ENCODE peak calls at places on chromosomes 2 and 18, in nine cellular contexts. U is breast epithelium, Y is mammary epithelial cell, F is lower lobe of right lung, E is sigmoid colon, L is chondrocyte, O is fibroblast of the aortic adventitia, D is AG04449, X is B cell. N is an unnamed sample.

GRCh38 chr2:65403529-65403915 is 28.9 kb downstream of the SPRED2 start:
- DNase-seq in U (no peak), Y (no peak), F (no peak), E (no peak), L (no peak), O (no peak), D (no peak), X (no peak), N (no peak)

GRCh38 chr2:1495676-1496393 is 82.6 kb downstream of the TPO start:
- DNase-seq in U (peak), Y (no peak), F (no peak), E (peak), L (peak), O (no peak), D (no peak), X (no peak), N (no peak)

GRCh38 chr18:70288171-70288850 is 534 bp upstream of the SOCS6 start:
- DNase-seq in U (peak), Y (no peak), F (peak), E (peak), L (no peak), O (peak), D (no peak), X (no peak), N (peak)

GRCh38 chr2:132540166-132540565 is 123.6 kb downstream of the GPR39 start:
- DNase-seq in U (no peak), Y (no peak), F (no peak), E (no peak), L (no peak), O (no peak), D (no peak), X (no peak), N (no peak)

GRCh38 chr2:230319211-230319862 is 7.7 kb upstream of the SP140L start:
- DNase-seq in U (no peak), Y (no peak), F (no peak), E (no peak), L (no peak), O (no peak), D (no peak), X (peak), N (no peak)

GRCh38 chr2:1739961-1740713 is 4.2 kb downstream of the PXDN start:
- DNase-seq in U (no peak), Y (no peak), F (peak), E (peak), L (peak), O (no peak), D (no peak), X (no peak), N (no peak)

GRCh38 chr2:7819316-7819715 is 862.5 kb upstream of the ID2 start:
- DNase-seq in U (no peak), Y (no peak), F (no peak), E (no peak), L (no peak), O (no peak), D (no peak), X (no peak), N (peak)

GRCh38 chr18:33578371-33579146 is 540 bp downstream of the ASXL3 start:
- DNase-seq in U (no peak), Y (no peak), F (peak), E (peak), L (no peak), O (no peak), D (no peak), X (no peak), N (no peak)

GRCh38 chr18:31409301-31409700 is 32.7 kb downstream of the DSG4 start:
- DNase-seq in U (no peak), Y (no peak), F (no peak), E (no peak), L (no peak), O (no peak), D (no peak), X (no peak), N (no peak)

GRCh38 chr2:151999058-151999457 is 99.8 kb downstream of the CACNB4 start:
- DNase-seq in U (no peak), Y (peak), F (peak), E (no peak), L (no peak), O (peak), D (no peak), X (no peak), N (peak)

GRCh38 chr2:27094353-27094984 is 7.9 kb downstream of the KHK start:
- DNase-seq in U (no peak), Y (no peak), F (no peak), E (no peak), L (no peak), O (no peak), D (no peak), X (no peak), N (no peak)

GRCh38 chr2:188478724-188479123 is 187.1 kb downstream of the GULP1 start:
- DNase-seq in U (no peak), Y (peak), F (no peak), E (no peak), L (no peak), O (no peak), D (no peak), X (no peak), N (no peak)

GRCh38 chr2:17719562-17720371 is 33.8 kb downstream of the SMC6 start:
- DNase-seq in U (no peak), Y (peak), F (no peak), E (no peak), L (no peak), O (peak), D (no peak), X (no peak), N (peak)

GRCh38 chr2:12501469-12502147 is 215.1 kb upstream of the TRIB2 start:
- DNase-seq in U (no peak), Y (peak), F (peak), E (peak), L (no peak), O (no peak), D (no peak), X (peak), N (no peak)

GRCh38 chr2:214575030-214575949 is 164.4 kb downstream of the VWC2L start:
- DNase-seq in U (no peak), Y (no peak), F (no peak), E (no peak), L (no peak), O (no peak), D (no peak), X (no peak), N (no peak)

GRCh38 chr2:26067980-26068507 is 34.2 kb downstream of the RAB10 start:
- DNase-seq in U (no peak), Y (no peak), F (no peak), E (no peak), L (no peak), O (peak), D (no peak), X (no peak), N (no peak)

GRCh38 chr2:148829618-148830017 is 45.4 kb upstream of the KIF5C start:
- DNase-seq in U (no peak), Y (no peak), F (no peak), E (no peak), L (no peak), O (no peak), D (no peak), X (no peak), N (no peak)

GRCh38 chr18:74334242-74334893 is 18.7 kb downstream of the C18orf63 start:
- DNase-seq in U (no peak), Y (no peak), F (no peak), E (no peak), L (no peak), O (no peak), D (no peak), X (no peak), N (no peak)

DNA sequence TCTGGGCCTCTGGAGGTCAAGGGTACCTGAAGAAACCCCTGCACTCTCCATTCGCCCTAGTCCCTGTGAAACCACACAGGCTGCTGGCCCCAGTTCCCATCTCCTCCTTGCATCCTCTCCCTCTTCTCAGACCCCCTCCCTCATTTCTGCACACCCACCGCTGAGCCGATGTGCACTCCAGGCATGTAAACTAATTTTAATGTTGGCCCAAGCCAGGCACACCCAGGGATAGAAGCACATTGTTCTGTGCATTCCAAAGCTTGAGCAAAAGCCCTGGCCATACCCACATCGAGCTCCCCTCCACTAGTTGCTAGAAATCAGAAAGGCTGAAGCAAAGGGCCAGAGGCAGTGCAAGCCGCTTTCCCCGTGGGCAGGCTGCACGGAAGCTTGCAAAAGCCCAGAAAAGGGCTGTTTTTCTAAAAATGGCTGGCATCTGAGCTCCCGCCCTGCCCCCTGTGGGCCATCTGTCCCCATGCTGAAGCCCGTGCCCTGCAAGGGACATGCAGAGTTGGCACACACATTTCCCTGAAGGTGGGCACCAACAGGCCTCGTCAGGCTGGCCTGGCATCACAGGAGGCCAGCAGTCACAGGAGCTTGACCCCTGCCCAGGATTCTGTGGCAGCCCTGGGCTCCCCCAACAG is 181.6 kb downstream of the SMAD7 start:
- DNase-seq in U (no peak), Y (no peak), F (no peak), E (no peak), L (no peak), O (no peak), D (no peak), X (no peak), N (no peak)
- TF ChIP-seq CTCF in U (no peak), Y (no peak), F (no peak), E (no peak), L (peak), O (peak), D (no peak), X (no peak), N (no peak)

GRCh38 chr2:80311304-80311703 is 6.8 kb upstream of the LRRTM1 start:
- DNase-seq in U (no peak), Y (no peak), F (no peak), E (no peak), L (no peak), O (no peak), D (no peak), X (no peak), N (no peak)
- TF ChIP-seq CTCF in U (no peak), Y (no peak), F (no peak), E (no peak), L (no peak), O (no peak), D (no peak), X (no peak), N (no peak)

GRCh38 chr2:170966648-170967396 is 37.8 kb downstream of the GORASP2 start:
- DNase-seq in U (no peak), Y (no peak), F (no peak), E (no peak), L (no peak), O (no peak), D (no peak), X (no peak), N (peak)
- TF ChIP-seq CTCF in U (no peak), Y (peak), F (no peak), E (no peak), L (peak), O (peak), D (peak), X (no peak), N (no peak)

DNA sequence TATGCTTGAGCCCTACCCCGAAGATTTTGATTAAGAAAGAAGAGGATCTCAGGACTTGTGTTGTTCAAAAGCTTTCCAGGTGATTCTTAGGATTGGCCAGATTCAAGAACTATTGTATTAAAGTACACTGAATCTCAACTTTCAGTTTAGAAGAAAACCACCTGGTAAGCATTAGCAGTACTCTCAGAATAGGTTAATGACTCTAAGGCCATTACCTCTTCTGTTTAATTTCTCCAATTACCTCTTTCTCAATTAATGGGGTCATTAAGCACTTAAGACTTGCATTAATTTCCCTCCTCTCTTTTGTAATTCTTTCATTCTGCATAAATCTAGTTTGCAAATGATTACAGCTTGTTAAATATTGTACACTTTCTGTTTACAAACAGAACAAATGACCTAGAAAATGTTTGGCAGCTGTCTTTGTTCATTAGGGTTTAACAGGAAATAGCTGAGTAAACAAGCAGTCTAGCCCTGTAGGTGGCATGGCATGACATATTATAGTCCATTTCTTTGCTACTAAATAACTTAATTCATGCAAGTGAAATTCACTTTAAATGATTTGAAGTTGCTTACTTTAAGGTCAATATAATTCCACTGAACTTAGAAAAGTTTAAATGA is 20.4 kb upstream of the TDRD15 start:
- DNase-seq in U (no peak), Y (no peak), F (no peak), E (no peak), L (no peak), O (no peak), D (no peak), X (no peak), N (no peak)
- TF ChIP-seq CTCF in U (no peak), Y (no peak), F (no peak), E (no peak), L (no peak), O (no peak), D (no peak), X (no peak), N (no peak)

GRCh38 chr2:178478442-178479274 is at the start of gene FKBP7:
- DNase-seq in U (peak), Y (peak), F (peak), E (peak), L (no peak), O (peak), D (no peak), X (peak), N (peak)

GRCh38 chr2:178478102-178478441 is 328 bp downstream of the FKBP7 start:
- DNase-seq in U (no peak), Y (peak), F (no peak), E (peak), L (no peak), O (peak), D (no peak), X (no peak), N (no peak)

GRCh38 chr2:178479275-178479616 is 846 bp upstream of the FKBP7 start:
- DNase-seq in U (no peak), Y (no peak), F (no peak), E (no peak), L (no peak), O (no peak), D (no peak), X (no peak), N (no peak)

GRCh38 chr2:178480227-178481181 is at the start of gene PLEKHA3:
- DNase-seq in U (peak), Y (peak), F (peak), E (peak), L (peak), O (peak), D (peak), X (peak), N (peak)

DNA sequence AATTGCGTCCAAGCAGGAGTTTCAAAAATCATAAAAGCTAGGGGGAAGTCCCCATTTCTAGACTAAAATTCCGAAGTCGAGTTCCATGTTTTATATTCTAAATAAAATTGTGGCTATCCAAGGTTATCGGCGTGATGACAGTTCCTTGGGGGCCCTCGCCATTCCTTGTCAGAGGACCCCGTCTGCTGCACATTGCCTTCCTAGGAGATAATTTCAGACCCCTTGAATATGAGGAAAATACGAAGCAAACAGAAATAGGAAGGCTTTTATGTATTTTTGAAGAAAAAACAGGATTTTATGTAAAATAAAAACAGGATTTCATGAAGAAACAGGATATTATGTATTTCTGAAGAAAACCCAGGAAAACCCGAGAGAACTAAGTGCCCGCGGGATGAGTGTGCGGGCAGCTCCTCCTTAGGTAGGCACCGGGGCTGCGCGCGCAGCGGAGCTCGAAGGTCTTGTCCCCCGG is 465 bp upstream of the PLEKHA3 start:
- DNase-seq in U (no peak), Y (no peak), F (no peak), E (peak), L (no peak), O (no peak), D (no peak), X (no peak), N (no peak)
- TF ChIP-seq CTCF in U (no peak), Y (no peak), F (no peak), E (no peak), L (no peak), O (no peak), D (no peak), X (no peak), N (no peak)

GRCh38 chr2:69768217-69768616 is 26.3 kb downstream of the ANXA4 start:
- DNase-seq in U (no peak), Y (no peak), F (no peak), E (no peak), L (no peak), O (no peak), D (no peak), X (no peak), N (no peak)

GRCh38 chr2:69768789-69769188 is 26.9 kb downstream of the ANXA4 start:
- DNase-seq in U (no peak), Y (no peak), F (no peak), E (no peak), L (no peak), O (no peak), D (no peak), X (no peak), N (no peak)

GRCh38 chr2:69766014-69766413 is 24.1 kb downstream of the ANXA4 start:
- DNase-seq in U (no peak), Y (peak), F (no peak), E (no peak), L (no peak), O (no peak), D (no peak), X (no peak), N (no peak)

GRCh38 chr2:69764286-69765058 is 22.5 kb downstream of the ANXA4 start:
- DNase-seq in U (no peak), Y (no peak), F (no peak), E (no peak), L (no peak), O (no peak), D (no peak), X (no peak), N (no peak)

DNA sequence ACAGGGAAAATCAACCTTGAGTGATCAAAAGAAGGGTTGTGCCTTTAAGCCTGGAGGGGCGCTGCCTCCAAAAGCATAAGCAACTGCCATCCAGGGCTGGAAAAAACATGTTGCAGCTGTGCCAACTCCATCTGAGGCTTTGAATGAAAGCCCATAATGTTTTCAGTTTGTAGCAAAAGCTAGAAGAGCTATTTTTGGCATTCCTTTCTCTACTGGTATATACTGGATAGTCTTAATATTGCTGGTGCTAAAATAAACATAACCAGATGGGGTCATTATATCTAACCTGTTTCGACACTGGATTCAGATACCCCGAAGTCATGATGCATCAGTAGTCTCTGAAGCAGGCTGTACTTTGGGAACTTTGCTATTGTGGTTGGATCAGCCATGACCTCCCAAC is 25.1 kb downstream of the ANXA4 start:
- DNase-seq in U (no peak), Y (no peak), F (no peak), E (no peak), L (no peak), O (peak), D (no peak), X (no peak), N (peak)
- TF ChIP-seq CTCF in U (no peak), Y (peak), F (no peak), E (no peak), L (peak), O (peak), D (peak), X (no peak), N (no peak)

GRCh38 chr2:202491514-202491913 is 115.4 kb downstream of the BMPR2 start:
- DNase-seq in U (no peak), Y (peak), F (no peak), E (no peak), L (no peak), O (no peak), D (no peak), X (no peak), N (no peak)
- TF ChIP-seq CTCF in U (no peak), Y (no peak), F (no peak), E (no peak), L (peak), O (no peak), D (no peak), X (no peak), N (no peak)

GRCh38 chr2:159176555-159176954 is 109.9 kb downstream of the WDSUB1 start:
- DNase-seq in U (no peak), Y (no peak), F (no peak), E (no peak), L (no peak), O (no peak), D (no peak), X (no peak), N (no peak)
- TF ChIP-seq CTCF in U (peak), Y (no peak), F (no peak), E (no peak), L (no peak), O (no peak), D (no peak), X (no peak), N (no peak)

GRCh38 chr2:121469361-121469760 is 61.3 kb upstream of the RNU4ATAC start:
- DNase-seq in U (no peak), Y (no peak), F (no peak), E (no peak), L (no peak), O (no peak), D (no peak), X (no peak), N (no peak)
- TF ChIP-seq CTCF in U (no peak), Y (no peak), F (no peak), E (no peak), L (no peak), O (no peak), D (no peak), X (no peak), N (no peak)